ENCODE peak calls at places on chromosomes 11 and 22, in ten cellular contexts. A is lung; C is A549; B is effector CD4-positive, alpha-beta T cell; G is activated CD8-positive, alpha-beta memory T cell treated with anti-CD3 and anti-CD28 coated beads for 24 hours; M is GM23248; V is cerebellum; X is CD4-positive, CD25-positive, alpha-beta regulatory T cell; I is DMS153; D is RWPE1. Y is an unnamed sample.

GRCh38 chr22:47914481-47915097 is 1152.1 kb downstream of the TBC1D22A start:
- DNase-seq in A (no peak), C (peak; percentile 5), B (no peak), G (no peak), M (no peak), V (no peak), X (no peak), I (no peak), D (no peak), Y (no peak)

GRCh38 chr22:26586556-26587325 is 3.2 kb downstream of the TPST2 start:
- DNase-seq in A (no peak), C (no peak), B (no peak), G (no peak), M (no peak), V (no peak), X (no peak), I (no peak), D (no peak), Y (no peak)

GRCh38 chr22:27614291-27615007 is 187.1 kb downstream of the MN1 start:
- DNase-seq in A (no peak), C (no peak), B (no peak), G (no peak), M (peak; percentile 22), V (no peak), X (no peak), I (no peak), D (no peak), Y (no peak)

GRCh38 chr11:2213384-2213842 is 41.8 kb upstream of the TH start:
- DNase-seq in A (no peak), C (no peak), B (no peak), G (peak; percentile 73), M (no peak), V (no peak), X (no peak), I (peak; percentile 45), D (no peak), Y (peak; percentile 8)

GRCh38 chr11:71962428-71963038 is 33.7 kb downstream of the RNF121 start:
- DNase-seq in A (no peak), C (peak; percentile 38), B (no peak), G (no peak), M (peak; percentile 53), V (no peak), X (no peak), I (no peak), D (no peak), Y (no peak)

GRCh38 chr11:69539416-69540117 is 58.1 kb downstream of the LINC01488 start:
- DNase-seq in A (peak; percentile 78), C (no peak), B (no peak), G (no peak), M (no peak), V (no peak), X (no peak), I (no peak), D (no peak), Y (no peak)

GRCh38 chr22:34841321-34841901 is 224.5 kb upstream of the ISX start:
- DNase-seq in A (no peak), C (no peak), B (no peak), G (no peak), M (no peak), V (no peak), X (no peak), I (no peak), D (no peak), Y (no peak)

GRCh38 chr22:27115816-27116256 is 458.4 kb downstream of the MIAT start:
- DNase-seq in A (no peak), C (peak; percentile 92), B (no peak), G (no peak), M (peak; percentile 83), V (no peak), X (no peak), I (no peak), D (no peak), Y (no peak)

GRCh38 chr22:36368359-36368983 is 19.3 kb downstream of the MYH9 start:
- DNase-seq in A (no peak), C (peak; percentile 57), B (no peak), G (no peak), M (peak; percentile 74), V (no peak), X (no peak), I (no peak), D (peak; percentile 45), Y (no peak)

GRCh38 chr22:23812378-23812777 is 25.6 kb downstream of the SMARCB1 start:
- DNase-seq in A (no peak), C (no peak), B (no peak), G (no peak), M (no peak), V (no peak), X (no peak), I (no peak), D (no peak), Y (no peak)

GRCh38 chr22:20304646-20305045 is 15.2 kb downstream of the DGCR6L start:
- DNase-seq in A (no peak), C (no peak), B (no peak), G (no peak), M (no peak), V (no peak), X (no peak), I (no peak), D (no peak), Y (no peak)

GRCh38 chr22:46008836-46009596 is 32.1 kb upstream of the WNT7B start:
- DNase-seq in A (no peak), C (no peak), B (no peak), G (no peak), M (no peak), V (no peak), X (no peak), I (no peak), D (no peak), Y (no peak)

GRCh38 chr22:29674121-29674520 is 45.7 kb upstream of the CABP7 start:
- DNase-seq in A (no peak), C (no peak), B (no peak), G (no peak), M (no peak), V (no peak), X (no peak), I (no peak), D (no peak), Y (no peak)